ENCODE peak calls at places on chromosomes 6 and 20, in eight cellular contexts. X is cardiac muscle cell; P is T1000; J is GM13977; Z is activated naive CD8-positive, alpha-beta T cell treated with anti-CD3 and anti-CD28 coated beads for 36 hours; N is cardiac septum; G is sciatic nerve; S is NCI-H524. B is an unnamed sample.

GRCh38 chr20:33027769-33028751 is 3.4 kb upstream of the BPIFB6 start:
- DNase-seq in S (no peak), G (no peak), P (no peak), X (no peak), N (no peak), J (no peak), Z (no peak), B (no peak)

GRCh38 chr6:31113861-31114539 is 600 bp upstream of the PSORS1C1 start:
- DNase-seq in J (no peak), G (no peak), N (no peak), Z (no peak), S (no peak), P (no peak), X (peak), B (no peak)

GRCh38 chr6:111871725-111872520 is 1.3 kb downstream of the FYN start:
- DNase-seq in S (peak), G (peak), Z (peak), N (peak), X (peak), P (no peak), J (no peak), B (peak)

GRCh38 chr20:44247676-44248419 is 740 bp downstream of the GDAP1L1 start:
- DNase-seq in S (no peak), J (peak), P (no peak), Z (peak), N (no peak), X (peak), G (no peak), B (peak)

GRCh38 chr20:63624486-63624885 is 2.4 kb downstream of the GMEB2 start:
- DNase-seq in S (no peak), X (peak), P (no peak), J (no peak), N (no peak), G (no peak), Z (no peak), B (no peak)

GRCh38 chr6:168195712-168196111 is 116.7 kb upstream of the FRMD1 start:
- DNase-seq in N (peak), G (peak), S (no peak), Z (no peak), P (no peak), J (no peak), X (no peak), B (no peak)

GRCh38 chr20:49586967-49587587 is 19.1 kb upstream of the PTGIS start:
- DNase-seq in S (no peak), X (peak), Z (no peak), G (no peak), J (no peak), P (no peak), N (no peak), B (no peak)

GRCh38 chr6:169847141-169847674 is 95.8 kb downstream of the ERMARD start:
- DNase-seq in P (no peak), G (peak), J (no peak), S (no peak), X (peak), Z (no peak), N (peak), B (no peak)

GRCh38 chr20:21125072-21125848 is 622 bp upstream of the KIZ start:
- DNase-seq in G (peak), J (peak), S (peak), P (peak), Z (no peak), N (no peak), X (peak), B (peak)

GRCh38 chr6:51266569-51266968 is 447.9 kb downstream of the TFAP2B start:
- DNase-seq in J (no peak), N (no peak), P (no peak), G (no peak), S (no peak), X (no peak), Z (no peak), B (no peak)

GRCh38 chr20:23039136-23039875 is 4.2 kb downstream of the SSTR4 start:
- DNase-seq in Z (no peak), S (no peak), N (no peak), G (peak), J (no peak), P (no peak), X (no peak), B (peak)

GRCh38 chr6:80605165-80605989 is 498.9 kb downstream of the BCKDHB start:
- DNase-seq in J (peak), G (no peak), S (peak), Z (no peak), P (no peak), X (peak), N (no peak), B (peak)

GRCh38 chr6:72140795-72141194 is 254.4 kb downstream of the RIMS1 start:
- DNase-seq in P (no peak), S (peak), Z (no peak), N (no peak), X (peak), G (no peak), J (no peak), B (no peak)

GRCh38 chr6:15800821-15801617 is 138.2 kb upstream of the DTNBP1 start:
- DNase-seq in N (no peak), Z (no peak), P (peak), J (no peak), X (no peak), S (no peak), G (no peak), B (no peak)

GRCh38 chr6:6656287-6656686 is 67.8 kb downstream of the LY86 start:
- DNase-seq in J (no peak), S (no peak), P (no peak), G (no peak), X (no peak), N (no peak), Z (peak), B (no peak)

GRCh38 chr6:134539865-134540323 is 222.0 kb upstream of the SGK1 start:
- DNase-seq in N (peak), Z (no peak), P (no peak), J (no peak), G (peak), X (peak), S (no peak), B (no peak)

GRCh38 chr6:15391500-15391899 is 145.6 kb downstream of the JARID2 start:
- DNase-seq in N (no peak), J (no peak), P (no peak), Z (no peak), G (no peak), X (peak), S (no peak), B (no peak)

GRCh38 chr6:86937219-86938079 is at the start of gene HTR1E:
- DNase-seq in N (no peak), Z (peak), G (no peak), S (peak), X (peak), P (peak), J (peak), B (peak)

GRCh38 chr6:31652925-31653724 is 664 bp upstream of the BAG6 start:
- DNase-seq in S (peak), P (no peak), X (no peak), Z (peak), J (peak), G (peak), N (peak), B (peak)

GRCh38 chr6:111201764-111202163 is 114.5 kb downstream of the SLC16A10 start:
- DNase-seq in S (no peak), J (no peak), G (no peak), Z (no peak), X (no peak), P (no peak), N (no peak), B (no peak)

GRCh38 chr6:156773935-156774871 is 3.0 kb upstream of the ARID1B start:
- DNase-seq in X (peak), P (no peak), G (no peak), J (no peak), S (peak), Z (no peak), N (no peak), B (no peak)

GRCh38 chr6:113120214-113120576 is 737.0 kb upstream of the MARCKS start:
- DNase-seq in G (no peak), S (no peak), J (no peak), P (peak), X (peak), Z (no peak), N (no peak), B (no peak)

GRCh38 chr6:45483501-45483900 is 105.8 kb upstream of the SUPT3H start:
- DNase-seq in J (no peak), N (no peak), P (no peak), X (no peak), Z (no peak), S (no peak), G (no peak), B (no peak)

GRCh38 chr6:3634417-3634816 is 117.1 kb downstream of the PXDC1 start:
- DNase-seq in J (no peak), P (no peak), Z (no peak), N (no peak), G (no peak), X (no peak), S (no peak), B (no peak)

GRCh38 chr20:19056909-19057308 is 155.5 kb upstream of the SLC24A3 start:
- DNase-seq in N (no peak), P (no peak), X (no peak), G (no peak), S (peak), Z (no peak), J (no peak), B (no peak)

GRCh38 chr6:136020691-136021090 is 169.2 kb downstream of the PDE7B start:
- DNase-seq in X (no peak), N (no peak), Z (no peak), J (no peak), G (no peak), S (no peak), P (no peak), B (no peak)

GRCh38 chr6:125986956-125987617 is 747 bp downstream of the TRMT11 start:
- DNase-seq in J (no peak), N (no peak), S (peak), P (no peak), X (peak), Z (no peak), G (no peak), B (no peak)

GRCh38 chr20:14996883-14997672 is 659.7 kb upstream of the FLRT3 start:
- DNase-seq in P (no peak), G (no peak), S (no peak), J (no peak), N (no peak), X (no peak), Z (no peak), B (no peak)

GRCh38 chr6:39892490-39893129 is 41.7 kb downstream of the MOCS1 start:
- DNase-seq in Z (peak), G (peak), S (peak), N (peak), J (peak), X (peak), P (peak), B (peak)

B was measured in cerebellar cortex.